ENCODE peak calls at places on chromosomes 7 and 10, in nine cellular contexts. I is cardiac muscle cell, V is psoas muscle, Q is fibroblast of lung, R is suprapubic skin, F is astrocyte of the cerebellum, P is body of pancreas, B is kidney epithelial cell, J is pancreas. M is an unnamed sample.

GRCh38 chr7:17501461-17502208 is 203.2 kb downstream of the AHR start:
- DNase-seq in I (no peak), V (no peak), Q (peak), R (no peak), F (peak), P (no peak), B (no peak), J (no peak), M (no peak)

GRCh38 chr7:151059362-151060112 is at the start of gene SLC4A2:
- DNase-seq in I (peak), V (peak), Q (peak), R (peak), F (no peak), P (peak), B (no peak), J (peak), M (no peak)

GRCh38 chr10:64430690-64431323 is 909.6 kb downstream of the REEP3 start:
- DNase-seq in I (peak), V (no peak), Q (no peak), R (no peak), F (no peak), P (no peak), B (peak), J (no peak), M (no peak)

GRCh38 chr10:72462261-72462660 is 107.5 kb upstream of the DNAJB12 start:
- DNase-seq in I (no peak), V (no peak), Q (no peak), R (no peak), F (no peak), P (no peak), B (no peak), J (no peak), M (no peak)

GRCh38 chr7:34155225-34155908 is 250.0 kb downstream of the BMPER start:
- DNase-seq in I (peak), V (peak), Q (peak), R (peak), F (peak), P (no peak), B (peak), J (no peak), M (no peak)

GRCh38 chr10:128047337-128047736 is 78.9 kb downstream of the MKI67 start:
- DNase-seq in I (peak), V (peak), Q (peak), R (peak), F (no peak), P (peak), B (peak), J (no peak), M (no peak)

GRCh38 chr10:13311177-13311575 is 11.3 kb upstream of the PHYH start:
- DNase-seq in I (no peak), V (no peak), Q (peak), R (no peak), F (no peak), P (no peak), B (no peak), J (no peak), M (no peak)

GRCh38 chr7:11331128-11332102 is 357.7 kb downstream of the PHF14 start:
- DNase-seq in I (no peak), V (no peak), Q (no peak), R (no peak), F (no peak), P (no peak), B (no peak), J (no peak), M (no peak)

GRCh38 chr7:43112941-43113621 is 634 bp downstream of the HECW1 start:
- DNase-seq in I (peak), V (peak), Q (peak), R (peak), F (peak), P (no peak), B (no peak), J (no peak), M (no peak)

GRCh38 chr7:155752756-155753445 is 59.4 kb downstream of the SHH start:
- DNase-seq in I (no peak), V (no peak), Q (no peak), R (no peak), F (no peak), P (no peak), B (no peak), J (no peak), M (no peak)

GRCh38 chr10:133143200-133143533 is 16.9 kb upstream of the KNDC1 start:
- DNase-seq in I (no peak), V (no peak), Q (no peak), R (no peak), F (no peak), P (no peak), B (no peak), J (no peak), M (no peak)

GRCh38 chr7:105487559-105488218 is 34.4 kb downstream of the PUS7 start:
- DNase-seq in I (peak), V (no peak), Q (peak), R (no peak), F (peak), P (peak), B (peak), J (no peak), M (peak)

GRCh38 chr7:105489409-105489808 is 32.7 kb downstream of the PUS7 start:
- DNase-seq in I (no peak), V (no peak), Q (no peak), R (no peak), F (no peak), P (no peak), B (no peak), J (no peak), M (no peak)

GRCh38 chr7:105493196-105493927 is 28.7 kb downstream of the PUS7 start:
- DNase-seq in I (no peak), V (no peak), Q (peak), R (no peak), F (no peak), P (no peak), B (no peak), J (no peak), M (no peak)

GRCh38 chr7:105493928-105494325 is 28.1 kb downstream of the PUS7 start:
- DNase-seq in I (peak), V (no peak), Q (peak), R (no peak), F (peak), P (no peak), B (peak), J (no peak), M (no peak)

GRCh38 chr7:105488219-105488571 is 33.9 kb downstream of the PUS7 start:
- DNase-seq in I (no peak), V (no peak), Q (no peak), R (no peak), F (no peak), P (no peak), B (no peak), J (no peak), M (no peak)
- TF ChIP-seq CTCF in I (no peak), V (no peak), Q (no peak), R (no peak), F (no peak), P (no peak), B (no peak), J (no peak), M (no peak)

GRCh38 chr10:17912764-17913163 is 39.0 kb upstream of the SLC39A12 start:
- DNase-seq in I (peak), V (no peak), Q (no peak), R (no peak), F (no peak), P (no peak), B (no peak), J (no peak), M (no peak)
- H3K4me3 ChIP-seq in I (no peak), V (no peak), Q (no peak), R (no peak), F (no peak), P (no peak), B (no peak), J (no peak), M (no peak)

DNA sequence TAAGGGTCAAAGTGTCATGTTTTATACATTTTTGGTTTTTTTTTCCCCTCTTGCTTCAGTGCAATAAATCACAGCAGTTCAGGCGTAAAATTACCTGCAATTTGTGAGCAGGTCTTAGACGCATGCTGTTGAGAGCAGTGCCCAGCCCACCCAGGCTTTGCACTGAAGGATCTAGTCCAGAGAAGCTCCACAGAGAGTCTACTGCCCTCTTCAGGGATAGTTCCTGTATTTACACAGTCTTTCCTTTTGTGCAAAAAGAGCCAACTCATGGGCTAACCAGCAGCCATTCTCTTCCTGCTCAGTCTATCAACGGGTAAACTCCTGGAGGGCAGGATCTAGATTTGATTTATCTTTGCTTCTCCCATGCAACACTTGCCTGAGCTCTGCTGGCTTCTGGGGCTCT is 82.2 kb upstream of the NAMPT start:
- DNase-seq in I (peak), V (no peak), Q (peak), R (no peak), F (no peak), P (no peak), B (no peak), J (no peak), M (no peak)
- TF ChIP-seq CTCF in I (peak), V (no peak), Q (peak), R (no peak), F (peak), P (no peak), B (peak), J (no peak), M (peak)

DNA sequence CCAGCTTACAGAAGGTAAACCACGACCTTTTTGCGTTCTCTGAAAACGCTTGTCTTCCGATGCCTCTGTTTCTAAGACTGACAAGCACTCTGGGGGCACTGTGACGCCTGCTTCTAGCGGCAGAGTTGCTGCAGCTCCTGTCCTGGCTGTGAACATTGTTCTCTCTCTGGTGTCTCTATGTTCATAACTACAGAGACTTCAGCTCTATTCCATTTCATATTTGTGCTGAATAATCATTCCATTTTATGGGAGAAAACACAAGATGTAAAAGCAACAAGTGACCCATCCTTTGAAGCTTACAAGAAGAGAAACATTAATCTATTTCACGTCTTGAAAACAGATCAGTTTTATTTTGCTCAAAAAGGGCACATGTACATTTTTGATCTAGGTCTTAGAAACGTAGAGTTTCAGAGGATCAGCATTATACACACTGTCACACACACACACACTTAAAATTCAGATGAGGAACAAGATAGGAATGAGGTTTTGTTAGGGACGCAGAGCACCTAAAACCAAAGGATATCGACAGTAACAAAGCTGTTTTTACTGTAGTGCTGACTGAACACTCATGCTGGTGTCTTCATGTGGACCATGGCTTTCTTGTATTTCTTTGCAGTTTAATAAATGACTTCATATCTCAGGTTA is 3.0 kb downstream of the IKZF1 start:
- DNase-seq in I (no peak), V (no peak), Q (no peak), R (no peak), F (no peak), P (no peak), B (no peak), J (no peak), M (no peak)
- H3K4me3 ChIP-seq in I (no peak), V (peak), Q (no peak), R (peak), F (no peak), P (no peak), B (no peak), J (no peak), M (no peak)

GRCh38 chr10:98029149-98030092 is 1.0 kb downstream of the CRTAC1 start:
- DNase-seq in I (no peak), V (no peak), Q (no peak), R (no peak), F (no peak), P (peak), B (no peak), J (no peak), M (no peak)

GRCh38 chr10:98031440-98031839 is 1.0 kb upstream of the CRTAC1 start:
- DNase-seq in I (no peak), V (no peak), Q (no peak), R (no peak), F (no peak), P (no peak), B (no peak), J (no peak), M (no peak)

GRCh38 chr10:98030093-98030821 is at the start of gene CRTAC1:
- DNase-seq in I (peak), V (peak), Q (peak), R (no peak), F (no peak), P (peak), B (no peak), J (peak), M (no peak)

GRCh38 chr10:98030991-98031431 is 590 bp upstream of the CRTAC1 start:
- DNase-seq in I (no peak), V (no peak), Q (peak), R (no peak), F (no peak), P (no peak), B (no peak), J (no peak), M (no peak)

DNA sequence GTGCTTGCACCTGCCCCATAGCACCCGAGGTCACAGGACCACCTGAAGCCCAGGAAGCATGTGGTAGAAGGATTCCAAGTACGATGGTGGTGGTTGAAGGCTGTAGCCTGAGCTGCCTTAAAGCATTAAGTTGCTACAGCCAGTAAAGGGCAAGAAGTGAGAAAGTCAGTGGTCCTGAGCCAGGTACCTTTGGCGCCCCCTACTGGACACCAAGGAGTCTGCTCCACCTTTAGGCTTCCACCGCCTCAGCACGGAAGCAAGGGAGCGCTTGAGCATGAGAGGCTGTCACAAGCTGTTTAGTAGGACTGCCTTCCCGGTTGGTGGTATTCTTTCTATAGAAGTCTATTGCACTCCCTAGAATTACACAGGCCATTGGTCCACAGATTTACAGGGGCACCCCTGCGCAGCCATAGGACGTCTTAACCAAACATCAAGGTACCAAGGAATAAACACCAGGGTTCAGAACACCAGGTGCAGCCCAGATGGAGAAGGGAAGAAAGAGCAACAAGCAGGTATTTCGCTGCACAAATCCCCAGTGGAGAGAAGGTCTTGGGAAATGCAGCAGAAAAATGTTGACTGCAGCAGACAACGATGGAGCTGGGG is 2.2 kb downstream of the CRTAC1 start:
- DNase-seq in I (peak), V (no peak), Q (peak), R (no peak), F (no peak), P (peak), B (no peak), J (peak), M (peak)
- TF ChIP-seq CTCF in I (peak), V (peak), Q (peak), R (peak), F (peak), P (peak), B (peak), J (peak), M (peak)

DNA sequence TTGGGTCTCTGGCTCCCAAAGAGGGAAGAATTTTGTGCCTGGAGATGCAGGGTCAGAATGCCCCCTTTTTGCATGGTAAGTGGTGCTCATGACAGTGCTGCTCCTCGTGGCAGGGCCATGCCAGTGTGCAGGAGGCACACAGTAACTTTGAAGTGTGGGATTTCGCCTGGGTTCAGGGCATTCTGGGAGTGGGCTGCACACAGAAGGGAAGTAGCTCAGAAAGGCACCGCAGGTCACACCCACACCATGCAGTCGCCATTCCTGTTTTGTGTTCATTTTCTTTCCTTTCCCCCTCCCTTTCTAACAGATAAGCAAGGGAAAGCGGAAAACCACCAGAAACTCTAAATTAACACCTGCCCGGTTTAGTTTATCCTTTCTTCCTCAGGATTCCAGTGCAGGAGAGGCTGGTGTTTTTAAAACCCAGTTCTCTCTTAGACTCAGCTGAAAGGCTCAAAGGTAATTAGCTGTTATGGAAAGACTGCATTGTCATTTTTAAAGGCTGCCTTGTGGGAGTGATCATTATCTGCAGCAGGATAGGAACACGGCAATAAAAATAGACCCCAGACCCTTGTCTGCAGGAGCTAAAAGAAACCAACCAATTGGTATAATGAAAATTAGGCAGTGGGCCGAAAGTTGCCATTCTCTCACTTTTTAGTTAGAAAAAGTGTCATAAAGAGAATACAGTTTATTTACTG is 50.2 kb downstream of the EEPD1 start:
- DNase-seq in I (no peak), V (no peak), Q (no peak), R (no peak), F (no peak), P (no peak), B (no peak), J (no peak), M (no peak)
- H3K4me3 ChIP-seq in I (no peak), V (no peak), Q (no peak), R (no peak), F (no peak), P (no peak), B (no peak), J (no peak), M (no peak)

GRCh38 chr10:79127151-79127961 is 58.6 kb downstream of the ZMIZ1 start:
- DNase-seq in I (peak), V (peak), Q (peak), R (peak), F (no peak), P (peak), B (no peak), J (peak), M (no peak)
- TF ChIP-seq CTCF in I (peak), V (no peak), Q (no peak), R (no peak), F (no peak), P (no peak), B (no peak), J (no peak), M (no peak)

GRCh38 chr7:28533731-28534531 is 121.6 kb downstream of the CREB5 start:
- DNase-seq in I (peak), V (peak), Q (peak), R (peak), F (peak), P (peak), B (no peak), J (no peak), M (no peak)

GRCh38 chr7:28529755-28530154 is 117.4 kb downstream of the CREB5 start:
- DNase-seq in I (no peak), V (no peak), Q (no peak), R (no peak), F (no peak), P (no peak), B (no peak), J (no peak), M (no peak)

GRCh38 chr7:28533267-28533666 is 120.9 kb downstream of the CREB5 start:
- DNase-seq in I (no peak), V (no peak), Q (no peak), R (no peak), F (no peak), P (no peak), B (no peak), J (no peak), M (no peak)

GRCh38 chr7:28528899-28529298 is 116.6 kb downstream of the CREB5 start:
- DNase-seq in I (no peak), V (no peak), Q (peak), R (no peak), F (no peak), P (no peak), B (peak), J (no peak), M (no peak)

DNA sequence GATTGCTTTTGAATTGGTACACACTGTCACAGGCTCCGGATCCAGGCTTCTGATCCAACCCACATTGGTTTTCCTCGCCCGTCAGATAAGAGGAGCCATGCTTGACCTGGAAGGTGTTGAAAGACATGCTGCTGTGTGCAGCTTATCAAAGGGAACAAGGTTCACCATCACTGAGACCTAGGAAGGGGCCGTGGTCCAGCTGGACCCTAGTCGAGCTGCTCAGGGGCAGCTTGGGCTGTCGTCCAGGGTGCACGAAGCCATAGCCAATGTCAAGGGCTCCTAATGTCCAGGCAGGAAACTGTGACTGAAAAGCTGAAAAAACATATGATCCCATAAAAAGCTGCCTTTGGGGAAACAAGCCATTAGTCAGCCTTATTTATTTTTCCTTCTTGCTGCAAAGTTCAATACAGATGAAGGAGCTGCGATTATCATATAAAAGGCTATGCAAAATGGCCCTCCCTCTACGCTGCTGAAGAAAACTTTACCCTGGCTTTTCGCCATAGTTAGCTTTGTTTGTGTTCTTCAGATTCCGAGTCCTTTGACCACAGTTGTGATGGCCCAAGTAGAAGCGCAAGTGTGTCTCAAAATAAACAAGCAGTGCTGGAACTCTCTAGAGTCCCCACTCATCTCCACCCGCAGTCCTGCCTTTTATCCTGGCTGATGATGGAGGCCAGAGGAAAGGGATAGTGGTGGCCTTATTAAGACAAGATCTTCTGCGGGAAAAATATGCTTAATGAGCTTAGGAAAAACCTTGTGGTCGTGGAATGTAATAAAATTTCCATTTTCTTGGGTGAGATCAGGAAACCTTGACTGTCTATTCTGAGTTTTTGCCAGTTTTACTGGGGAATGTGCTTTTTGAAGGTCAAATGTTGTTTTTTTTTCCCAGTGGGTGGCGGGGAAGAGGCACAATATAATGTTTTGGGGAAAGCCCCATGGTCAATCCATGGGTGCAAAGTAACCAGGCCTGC is 118.1 kb downstream of the CREB5 start:
- DNase-seq in I (no peak), V (no peak), Q (peak), R (no peak), F (peak), P (peak), B (no peak), J (no peak), M (no peak)
- H3K4me3 ChIP-seq in I (no peak), V (no peak), Q (no peak), R (no peak), F (no peak), P (no peak), B (no peak), J (no peak), M (no peak)